ENCODE peak calls at places on chromosomes 11 and 22, in eight cellular contexts. X is GOT3; T is activated effector memory CD4-positive, alpha-beta T cell treated with anti-CD3 and anti-CD28 coated beads, Interleukin-2, amount 50 U/mL, for 16 hours; W is fibroblast of the aortic adventitia; P is NCI-H1930; M is activated CD4-positive, CD25-positive, alpha-beta regulatory T cell treated with anti-CD3 and anti-CD28 coated beads, Interleukin-2, amount 50 U/mL, for 72 hours; G is ELF-1; R is right cardiac atrium. S is an unnamed sample.

GRCh38 chr22:24875862-24876506 is 70.0 kb downstream of the SGSM1 start:
- DNase-seq in X (no peak), T (no peak), W (peak; percentile 5), P (no peak), M (no peak), G (peak; percentile 69), R (no peak), S (peak; percentile 47)

GRCh38 chr22:50218996-50219727 is 18.4 kb downstream of the SELENOO start:
- DNase-seq in X (no peak), T (no peak), W (peak; percentile 61), P (peak; percentile 31), M (no peak), G (peak; percentile 69), R (peak; percentile 93), S (peak; percentile 92)

GRCh38 chr11:83456075-83456474 is 169.9 kb upstream of the CCDC90B start:
- DNase-seq in X (no peak), T (no peak), W (no peak), P (no peak), M (no peak), G (peak; percentile 21), R (no peak), S (no peak)

GRCh38 chr11:70687716-70688115 is 289.4 kb downstream of the CTTN start:
- DNase-seq in X (no peak), T (no peak), W (no peak), P (no peak), M (no peak), G (no peak), R (no peak), S (no peak)

GRCh38 chr11:41115066-41115465 is 344.4 kb downstream of the LRRC4C start:
- DNase-seq in X (no peak), T (no peak), W (no peak), P (no peak), M (no peak), G (no peak), R (no peak), S (no peak)

GRCh38 chr22:44990810-44991209 is 19.0 kb downstream of the PHF21B start:
- DNase-seq in X (no peak), T (no peak), W (no peak), P (no peak), M (no peak), G (no peak), R (no peak), S (no peak)

GRCh38 chr11:2933376-2934056 is 4.3 kb upstream of the PHLDA2 start:
- DNase-seq in X (no peak), T (peak; percentile 82), W (peak; percentile 80), P (no peak), M (peak; percentile 62), G (peak; percentile 78), R (peak; percentile 89), S (peak; percentile 47)

GRCh38 chr11:127971448-127971847 is 615.9 kb downstream of the ETS1 start:
- DNase-seq in X (no peak), T (no peak), W (no peak), P (no peak), M (no peak), G (no peak), R (no peak), S (no peak)

GRCh38 chr11:130801287-130802146 is 114.8 kb downstream of the SNX19 start:
- DNase-seq in X (no peak), T (no peak), W (peak; percentile 67), P (no peak), M (no peak), G (no peak), R (no peak), S (no peak)

GRCh38 chr11:65429069-65429681 is 6.6 kb downstream of the NEAT1 start:
- DNase-seq in X (no peak), T (peak; percentile 63), W (peak; percentile 87), P (no peak), M (peak; percentile 32), G (peak; percentile 60), R (peak; percentile 36), S (no peak)

GRCh38 chr11:128587415-128587814 is at the start of gene ETS1:
- DNase-seq in X (no peak), T (no peak), W (no peak), P (no peak), M (no peak), G (no peak), R (peak; percentile 40), S (no peak)

GRCh38 chr22:22666307-22667091 is 22.1 kb downstream of the GGTLC2 start:
- DNase-seq in X (no peak), T (peak; percentile 63), W (peak; percentile 37), P (no peak), M (no peak), G (peak; percentile 79), R (no peak), S (peak; percentile 27)

GRCh38 chr11:837990-838307 is 4.4 kb downstream of the POLR2L start:
- DNase-seq in X (no peak), T (no peak), W (no peak), P (no peak), M (no peak), G (no peak), R (no peak), S (no peak)

GRCh38 chr11:74321487-74322188 is 10.2 kb upstream of the P4HA3 start:
- DNase-seq in X (no peak), T (peak; percentile 64), W (peak; percentile 80), P (peak; percentile 30), M (no peak), G (peak; percentile 32), R (no peak), S (peak; percentile 57)

GRCh38 chr22:46749682-46750529 is 11.9 kb upstream of the CERK start:
- DNase-seq in X (no peak), T (peak; percentile 73), W (peak; percentile 25), P (no peak), M (no peak), G (no peak), R (peak; percentile 18), S (no peak)

GRCh38 chr11:2737876-2738275 is 38.1 kb upstream of the KCNQ1OT1 start:
- DNase-seq in X (no peak), T (no peak), W (peak; percentile 47), P (no peak), M (no peak), G (no peak), R (peak; percentile 80), S (no peak)

GRCh38 chr11:116792869-116793475 is 1.3 kb upstream of the APOA5 start:
- DNase-seq in X (no peak), T (no peak), W (peak; percentile 70), P (no peak), M (no peak), G (no peak), R (no peak), S (no peak)

GRCh38 chr11:206516-207212 is 535 bp downstream of the BET1L start:
- DNase-seq in X (no peak), T (peak; percentile 69), W (peak; percentile 22), P (no peak), M (no peak), G (no peak), R (peak; percentile 59), S (no peak)

GRCh38 chr22:32177221-32177765 is 18.2 kb upstream of the C22orf42 start:
- DNase-seq in X (no peak), T (no peak), W (no peak), P (no peak), M (no peak), G (peak; percentile 9), R (no peak), S (peak; percentile 6)

GRCh38 chr11:45333023-45333422 is 46.9 kb upstream of the SYT13 start:
- DNase-seq in X (no peak), T (no peak), W (no peak), P (no peak), M (no peak), G (no peak), R (no peak), S (no peak)

GRCh38 chr11:35608502-35608901 is 9.8 kb upstream of the FJX1 start:
- DNase-seq in X (no peak), T (no peak), W (no peak), P (no peak), M (no peak), G (no peak), R (no peak), S (no peak)

GRCh38 chr11:63017306-63017974 is 1.8 kb upstream of the SLC22A8 start:
- DNase-seq in X (no peak), T (peak; percentile 3), W (no peak), P (no peak), M (no peak), G (peak; percentile 62), R (no peak), S (no peak)

GRCh38 chr11:17683378-17684161 is 35.8 kb upstream of the MYOD1 start:
- DNase-seq in X (no peak), T (no peak), W (peak; percentile 77), P (no peak), M (no peak), G (peak; percentile 25), R (no peak), S (no peak)

GRCh38 chr11:121741954-121742361 is 289.2 kb upstream of the SORL1-AS1 start:
- DNase-seq in X (no peak), T (no peak), W (peak; percentile 100), P (no peak), M (no peak), G (no peak), R (peak; percentile 94), S (no peak)

GRCh38 chr22:26610983-26611382 is 6.8 kb downstream of the CRYBB1 start:
- DNase-seq in X (no peak), T (no peak), W (no peak), P (no peak), M (no peak), G (no peak), R (no peak), S (no peak)

GRCh38 chr11:1402776-1403620 is 13.3 kb downstream of the BRSK2 start:
- DNase-seq in X (no peak), T (no peak), W (no peak), P (peak; percentile 37), M (no peak), G (no peak), R (peak; percentile 39), S (no peak)

GRCh38 chr11:66268953-66269906 is 791 bp downstream of the RAB1B start:
- DNase-seq in X (no peak), T (no peak), W (peak; percentile 41), P (no peak), M (no peak), G (peak; percentile 55), R (peak; percentile 67), S (peak; percentile 67)

GRCh38 chr11:29272019-29272654 is 744.7 kb downstream of the KCNA4 start:
- DNase-seq in X (no peak), T (no peak), W (peak; percentile 64), P (no peak), M (no peak), G (no peak), R (no peak), S (peak; percentile 67)